ENCODE peak calls at places on chromosomes 5 and 9, in four cellular contexts. One of them, this sample, is unnamed.

GRCh38 chr9:133528887-133529262 is 4.1 kb upstream of the MYMK start:
- DNase-seq in neuronal stem cell: no peak
- DNase-seq in NCI-H1092: peak
- DNase-seq in colonic mucosa: no peak
- DNase-seq in this sample: no peak

GRCh38 chr5:78649220-78649700 is 688 bp upstream of the LHFPL2 start:
- DNase-seq in neuronal stem cell: no peak
- DNase-seq in NCI-H1092: no peak
- DNase-seq in colonic mucosa: peak
- DNase-seq in this sample: no peak

GRCh38 chr5:100647461-100648230 is 112.5 kb downstream of the FAM174A start:
- DNase-seq in neuronal stem cell: no peak
- DNase-seq in NCI-H1092: no peak
- DNase-seq in colonic mucosa: peak
- DNase-seq in this sample: peak

GRCh38 chr5:96734871-96735325 is 72.7 kb downstream of the CAST start:
- DNase-seq in neuronal stem cell: no peak
- DNase-seq in NCI-H1092: no peak
- DNase-seq in colonic mucosa: no peak
- DNase-seq in this sample: no peak

GRCh38 chr5:178385472-178385853 is 152.9 kb upstream of the PHYKPL start:
- DNase-seq in neuronal stem cell: no peak
- DNase-seq in NCI-H1092: no peak
- DNase-seq in colonic mucosa: no peak
- DNase-seq in this sample: no peak

GRCh38 chr5:124061663-124062062 is 549.7 kb downstream of the CSNK1G3 start:
- DNase-seq in neuronal stem cell: no peak
- DNase-seq in NCI-H1092: peak
- DNase-seq in colonic mucosa: peak
- DNase-seq in this sample: peak

GRCh38 chr5:91133183-91133582 is 249.9 kb downstream of the ARRDC3 start:
- DNase-seq in neuronal stem cell: no peak
- DNase-seq in NCI-H1092: no peak
- DNase-seq in colonic mucosa: no peak
- DNase-seq in this sample: no peak

GRCh38 chr5:131377785-131378325 is 114.0 kb downstream of the CDC42SE2 start:
- DNase-seq in neuronal stem cell: no peak
- DNase-seq in NCI-H1092: no peak
- DNase-seq in colonic mucosa: no peak
- DNase-seq in this sample: no peak

GRCh38 chr5:108529381-108529780 is 147.5 kb upstream of the FBXL17 start:
- DNase-seq in neuronal stem cell: no peak
- DNase-seq in NCI-H1092: no peak
- DNase-seq in colonic mucosa: no peak
- DNase-seq in this sample: no peak

GRCh38 chr5:172901788-172902496 is 57.3 kb upstream of the RPL26L1 start:
- DNase-seq in neuronal stem cell: no peak
- DNase-seq in NCI-H1092: no peak
- DNase-seq in colonic mucosa: no peak
- DNase-seq in this sample: no peak

GRCh38 chr9:106961623-106962022 is 98.7 kb downstream of the ZNF462 start:
- DNase-seq in neuronal stem cell: no peak
- DNase-seq in NCI-H1092: no peak
- DNase-seq in colonic mucosa: no peak
- DNase-seq in this sample: no peak

GRCh38 chr5:157651623-157652376 is 438 bp downstream of the SOX30 start:
- DNase-seq in neuronal stem cell: peak
- DNase-seq in NCI-H1092: peak
- DNase-seq in colonic mucosa: peak
- DNase-seq in this sample: no peak

This sample was measured in MG63.